ENCODE peak calls at places on chromosome 11, in nine cellular contexts. One of them, this sample, is unnamed.

GRCh38 chr11:108672113-108672512 is 7.2 kb downstream of the DDX10 start:
- DNase-seq in right atrium auricular region: no peak
- DNase-seq in A549: no peak
- DNase-seq in NB4: no peak
- DNase-seq in heart left ventricle: peak
- DNase-seq in CD4-positive, CD25-positive, alpha-beta regulatory T cell: no peak
- DNase-seq in heart right ventricle: no peak
- DNase-seq in stomach: no peak
- DNase-seq in brain microvascular endothelial cell: peak
- DNase-seq in this sample: no peak

GRCh38 chr11:46918778-46919513 is 596 bp upstream of the LRP4 start:
- DNase-seq in heart right ventricle: no peak
- DNase-seq in right atrium auricular region: no peak
- DNase-seq in A549: no peak
- DNase-seq in heart left ventricle: no peak
- DNase-seq in CD4-positive, CD25-positive, alpha-beta regulatory T cell: no peak
- DNase-seq in NB4: no peak
- DNase-seq in brain microvascular endothelial cell: no peak
- DNase-seq in stomach: no peak
- DNase-seq in this sample: no peak

GRCh38 chr11:66874232-66874631 is 17.4 kb downstream of the LRFN4 start:
- DNase-seq in right atrium auricular region: no peak
- DNase-seq in stomach: no peak
- DNase-seq in heart left ventricle: peak
- DNase-seq in heart right ventricle: no peak
- DNase-seq in NB4: no peak
- DNase-seq in CD4-positive, CD25-positive, alpha-beta regulatory T cell: no peak
- DNase-seq in brain microvascular endothelial cell: no peak
- DNase-seq in A549: no peak
- DNase-seq in this sample: no peak

GRCh38 chr11:47213985-47214564 is 699 bp upstream of the DDB2 start:
- DNase-seq in stomach: peak
- DNase-seq in A549: peak
- DNase-seq in brain microvascular endothelial cell: peak
- DNase-seq in heart right ventricle: peak
- DNase-seq in right atrium auricular region: peak
- DNase-seq in CD4-positive, CD25-positive, alpha-beta regulatory T cell: peak
- DNase-seq in NB4: peak
- DNase-seq in heart left ventricle: peak
- DNase-seq in this sample: peak

GRCh38 chr11:122663764-122664163 is 8.2 kb downstream of the UBASH3B start:
- DNase-seq in right atrium auricular region: no peak
- DNase-seq in brain microvascular endothelial cell: no peak
- DNase-seq in heart left ventricle: no peak
- DNase-seq in heart right ventricle: no peak
- DNase-seq in CD4-positive, CD25-positive, alpha-beta regulatory T cell: no peak
- DNase-seq in A549: no peak
- DNase-seq in NB4: peak
- DNase-seq in stomach: no peak
- DNase-seq in this sample: no peak

GRCh38 chr11:113393501-113393985 is 6.0 kb downstream of the ANKK1 start:
- DNase-seq in heart right ventricle: no peak
- DNase-seq in brain microvascular endothelial cell: no peak
- DNase-seq in NB4: no peak
- DNase-seq in stomach: no peak
- DNase-seq in A549: no peak
- DNase-seq in CD4-positive, CD25-positive, alpha-beta regulatory T cell: no peak
- DNase-seq in heart left ventricle: no peak
- DNase-seq in right atrium auricular region: no peak
- DNase-seq in this sample: no peak

GRCh38 chr11:6229911-6230310 is 4.5 kb downstream of the FHIP1B start:
- DNase-seq in brain microvascular endothelial cell: no peak
- DNase-seq in right atrium auricular region: no peak
- DNase-seq in CD4-positive, CD25-positive, alpha-beta regulatory T cell: no peak
- DNase-seq in stomach: no peak
- DNase-seq in A549: no peak
- DNase-seq in heart left ventricle: no peak
- DNase-seq in NB4: no peak
- DNase-seq in heart right ventricle: no peak
- DNase-seq in this sample: no peak

GRCh38 chr11:3837793-3838192 is 3.0 kb downstream of the RHOG start:
- DNase-seq in NB4: peak
- DNase-seq in A549: no peak
- DNase-seq in CD4-positive, CD25-positive, alpha-beta regulatory T cell: no peak
- DNase-seq in stomach: peak
- DNase-seq in right atrium auricular region: peak
- DNase-seq in brain microvascular endothelial cell: no peak
- DNase-seq in heart right ventricle: peak
- DNase-seq in heart left ventricle: peak
- DNase-seq in this sample: no peak

GRCh38 chr11:32056445-32056844 is 34.4 kb upstream of the RCN1 start:
- DNase-seq in heart left ventricle: no peak
- DNase-seq in NB4: peak
- DNase-seq in heart right ventricle: no peak
- DNase-seq in right atrium auricular region: no peak
- DNase-seq in CD4-positive, CD25-positive, alpha-beta regulatory T cell: no peak
- DNase-seq in stomach: no peak
- DNase-seq in brain microvascular endothelial cell: no peak
- DNase-seq in A549: no peak
- DNase-seq in this sample: no peak

GRCh38 chr11:33899383-33900037 is 7.6 kb upstream of the LMO2 start:
- DNase-seq in CD4-positive, CD25-positive, alpha-beta regulatory T cell: no peak
- DNase-seq in heart left ventricle: peak
- DNase-seq in right atrium auricular region: peak
- DNase-seq in heart right ventricle: peak
- DNase-seq in stomach: peak
- DNase-seq in brain microvascular endothelial cell: peak
- DNase-seq in NB4: no peak
- DNase-seq in A549: peak
- DNase-seq in this sample: peak

GRCh38 chr11:130023204-130023603 is 20.6 kb upstream of the PRDM10 start:
- DNase-seq in brain microvascular endothelial cell: peak
- DNase-seq in NB4: no peak
- DNase-seq in right atrium auricular region: no peak
- DNase-seq in A549: no peak
- DNase-seq in stomach: no peak
- DNase-seq in heart right ventricle: no peak
- DNase-seq in heart left ventricle: no peak
- DNase-seq in CD4-positive, CD25-positive, alpha-beta regulatory T cell: no peak
- DNase-seq in this sample: peak

GRCh38 chr11:123388640-123389039 is 41.4 kb upstream of the GRAMD1B start:
- DNase-seq in right atrium auricular region: no peak
- DNase-seq in stomach: no peak
- DNase-seq in A549: no peak
- DNase-seq in brain microvascular endothelial cell: no peak
- DNase-seq in NB4: no peak
- DNase-seq in heart right ventricle: no peak
- DNase-seq in heart left ventricle: no peak
- DNase-seq in CD4-positive, CD25-positive, alpha-beta regulatory T cell: no peak
- DNase-seq in this sample: no peak

GRCh38 chr11:122115520-122116343 is at the start of gene BLID:
- DNase-seq in A549: peak
- DNase-seq in right atrium auricular region: no peak
- DNase-seq in heart left ventricle: no peak
- DNase-seq in stomach: peak
- DNase-seq in NB4: peak
- DNase-seq in heart right ventricle: no peak
- DNase-seq in CD4-positive, CD25-positive, alpha-beta regulatory T cell: no peak
- DNase-seq in brain microvascular endothelial cell: peak
- DNase-seq in this sample: no peak

GRCh38 chr11:101176381-101176780 is 46.8 kb upstream of the PGR start:
- DNase-seq in A549: no peak
- DNase-seq in CD4-positive, CD25-positive, alpha-beta regulatory T cell: no peak
- DNase-seq in heart right ventricle: no peak
- DNase-seq in stomach: no peak
- DNase-seq in heart left ventricle: no peak
- DNase-seq in NB4: no peak
- DNase-seq in right atrium auricular region: no peak
- DNase-seq in brain microvascular endothelial cell: no peak
- DNase-seq in this sample: no peak

GRCh38 chr11:44949160-44950035 is 1.3 kb downstream of the TP53I11 start:
- DNase-seq in right atrium auricular region: no peak
- DNase-seq in brain microvascular endothelial cell: peak
- DNase-seq in stomach: no peak
- DNase-seq in A549: peak
- DNase-seq in NB4: peak
- DNase-seq in heart left ventricle: no peak
- DNase-seq in heart right ventricle: no peak
- DNase-seq in CD4-positive, CD25-positive, alpha-beta regulatory T cell: peak
- DNase-seq in this sample: no peak

GRCh38 chr11:78801161-78801884 is 226.7 kb upstream of the NARS2 start:
- DNase-seq in NB4: peak
- DNase-seq in brain microvascular endothelial cell: peak
- DNase-seq in CD4-positive, CD25-positive, alpha-beta regulatory T cell: no peak
- DNase-seq in heart right ventricle: peak
- DNase-seq in right atrium auricular region: peak
- DNase-seq in heart left ventricle: peak
- DNase-seq in A549: peak
- DNase-seq in stomach: peak
- DNase-seq in this sample: peak

GRCh38 chr11:107478922-107479321 is 21.3 kb upstream of the CWF19L2 start:
- DNase-seq in stomach: no peak
- DNase-seq in NB4: no peak
- DNase-seq in heart right ventricle: no peak
- DNase-seq in brain microvascular endothelial cell: no peak
- DNase-seq in heart left ventricle: no peak
- DNase-seq in CD4-positive, CD25-positive, alpha-beta regulatory T cell: no peak
- DNase-seq in right atrium auricular region: no peak
- DNase-seq in A549: no peak
- DNase-seq in this sample: no peak

GRCh38 chr11:66934971-66935779 is 23.0 kb downstream of the PC start:
- DNase-seq in A549: no peak
- DNase-seq in CD4-positive, CD25-positive, alpha-beta regulatory T cell: no peak
- DNase-seq in heart right ventricle: no peak
- DNase-seq in right atrium auricular region: no peak
- DNase-seq in heart left ventricle: no peak
- DNase-seq in NB4: peak
- DNase-seq in brain microvascular endothelial cell: no peak
- DNase-seq in stomach: no peak
- DNase-seq in this sample: no peak

GRCh38 chr11:134332189-134332631 is 422 bp downstream of the GLB1L2 start:
- DNase-seq in brain microvascular endothelial cell: no peak
- DNase-seq in right atrium auricular region: no peak
- DNase-seq in heart left ventricle: no peak
- DNase-seq in heart right ventricle: no peak
- DNase-seq in CD4-positive, CD25-positive, alpha-beta regulatory T cell: no peak
- DNase-seq in NB4: no peak
- DNase-seq in A549: no peak
- DNase-seq in stomach: no peak
- DNase-seq in this sample: no peak
- H3K4me3 ChIP-seq in brain microvascular endothelial cell: peak
- H3K4me3 ChIP-seq in right atrium auricular region: peak
- H3K4me3 ChIP-seq in heart left ventricle: peak
- H3K4me3 ChIP-seq in heart right ventricle: peak
- H3K4me3 ChIP-seq in CD4-positive, CD25-positive, alpha-beta regulatory T cell: no peak
- H3K4me3 ChIP-seq in NB4: no peak
- H3K4me3 ChIP-seq in A549: peak
- H3K4me3 ChIP-seq in stomach: peak
- H3K4me3 ChIP-seq in this sample: peak

DNA sequence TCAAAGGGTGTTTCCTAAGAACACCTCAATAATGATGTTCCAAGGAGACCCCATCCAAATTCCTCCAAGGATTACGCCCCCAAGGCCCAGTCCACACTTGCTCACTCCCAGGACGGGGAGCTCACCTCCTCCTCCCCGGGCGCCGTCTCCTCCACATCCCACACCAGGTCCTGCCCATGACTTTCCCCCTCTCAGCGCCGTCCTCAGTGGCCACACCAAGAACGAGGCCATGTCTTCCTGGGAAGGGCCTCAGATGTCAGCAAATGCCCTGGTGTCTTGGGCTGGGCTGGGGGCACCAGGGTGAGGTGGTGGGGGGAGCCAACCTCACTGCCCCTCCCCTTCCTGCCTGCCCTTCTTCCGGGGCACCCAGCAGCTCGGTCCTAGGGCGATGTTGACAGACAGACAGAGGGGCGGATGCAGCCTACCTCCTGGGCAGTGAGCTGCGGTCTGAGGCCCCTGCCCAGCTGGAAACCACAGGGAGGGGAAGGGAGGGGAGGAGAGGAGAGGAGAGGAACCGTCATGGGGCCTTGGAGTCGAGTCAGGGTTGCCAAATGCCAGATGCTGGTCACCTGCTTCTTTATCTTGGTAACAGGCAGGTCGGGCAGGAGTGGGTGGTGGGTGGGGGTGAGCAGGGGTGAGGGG is at the start of the genes C11orf21 and TSPAN32:
- DNase-seq in heart left ventricle: peak
- DNase-seq in A549: no peak
- DNase-seq in brain microvascular endothelial cell: no peak
- DNase-seq in heart right ventricle: peak
- DNase-seq in NB4: peak
- DNase-seq in right atrium auricular region: peak
- DNase-seq in CD4-positive, CD25-positive, alpha-beta regulatory T cell: peak
- DNase-seq in stomach: peak
- DNase-seq in this sample: no peak
- H3K4me3 ChIP-seq in heart left ventricle: peak
- H3K4me3 ChIP-seq in A549: no peak
- H3K4me3 ChIP-seq in brain microvascular endothelial cell: no peak
- H3K4me3 ChIP-seq in heart right ventricle: peak
- H3K4me3 ChIP-seq in NB4: peak
- H3K4me3 ChIP-seq in right atrium auricular region: peak
- H3K4me3 ChIP-seq in CD4-positive, CD25-positive, alpha-beta regulatory T cell: peak
- H3K4me3 ChIP-seq in stomach: peak
- H3K4me3 ChIP-seq in this sample: no peak

DNA sequence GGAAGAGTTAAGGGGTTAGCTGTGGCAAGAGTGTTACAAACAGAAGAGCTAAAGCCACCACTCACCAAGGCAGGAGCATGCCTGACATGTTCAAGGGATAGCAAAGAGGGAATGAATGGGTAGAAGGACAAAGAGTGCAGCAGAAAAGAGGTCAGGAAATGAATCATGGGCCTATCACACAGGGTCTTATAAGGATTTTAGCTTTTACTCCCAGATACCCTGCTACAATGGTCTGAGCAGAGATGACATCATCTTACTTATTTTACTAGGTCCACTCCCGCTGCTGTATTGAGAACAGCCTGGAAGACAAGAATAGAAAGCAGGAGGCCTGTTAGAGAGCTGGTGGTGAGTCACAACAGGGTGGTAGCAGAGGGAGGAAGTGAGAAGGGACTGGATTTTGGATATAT is 9.8 kb downstream of the TRAF6 start:
- DNase-seq in brain microvascular endothelial cell: peak
- DNase-seq in CD4-positive, CD25-positive, alpha-beta regulatory T cell: no peak
- DNase-seq in heart right ventricle: peak
- DNase-seq in heart left ventricle: peak
- DNase-seq in right atrium auricular region: no peak
- DNase-seq in NB4: peak
- DNase-seq in stomach: no peak
- DNase-seq in A549: peak
- DNase-seq in this sample: peak
- H3K4me3 ChIP-seq in brain microvascular endothelial cell: no peak
- H3K4me3 ChIP-seq in CD4-positive, CD25-positive, alpha-beta regulatory T cell: no peak
- H3K4me3 ChIP-seq in heart right ventricle: no peak
- H3K4me3 ChIP-seq in heart left ventricle: no peak
- H3K4me3 ChIP-seq in right atrium auricular region: no peak
- H3K4me3 ChIP-seq in NB4: no peak
- H3K4me3 ChIP-seq in stomach: no peak
- H3K4me3 ChIP-seq in A549: no peak
- H3K4me3 ChIP-seq in this sample: no peak

DNA sequence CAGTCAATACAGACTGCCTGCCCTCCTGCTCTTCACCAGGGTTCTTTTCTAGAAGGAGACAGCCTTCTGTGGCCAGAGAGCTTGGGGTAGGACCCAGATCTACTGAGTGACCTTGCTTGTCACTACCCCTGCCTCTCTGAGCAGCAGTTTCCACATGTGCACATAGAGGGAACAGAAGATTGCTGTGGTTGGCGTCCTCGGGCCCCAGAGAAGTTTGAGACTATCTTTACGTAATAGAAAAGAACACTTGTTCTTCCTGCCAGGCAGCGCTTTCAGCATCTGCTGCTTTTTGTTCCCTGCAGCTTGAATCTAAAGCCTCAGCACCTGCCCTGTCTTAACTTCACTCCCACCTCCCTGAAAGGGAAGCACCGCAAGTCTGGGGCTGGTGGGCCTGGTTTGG is 1.9 kb upstream of the FKBP2 start:
- DNase-seq in CD4-positive, CD25-positive, alpha-beta regulatory T cell: no peak
- DNase-seq in heart right ventricle: no peak
- DNase-seq in stomach: no peak
- DNase-seq in brain microvascular endothelial cell: no peak
- DNase-seq in A549: no peak
- DNase-seq in right atrium auricular region: no peak
- DNase-seq in heart left ventricle: no peak
- DNase-seq in NB4: peak
- DNase-seq in this sample: no peak
- H3K4me3 ChIP-seq in CD4-positive, CD25-positive, alpha-beta regulatory T cell: no peak
- H3K4me3 ChIP-seq in heart right ventricle: no peak
- H3K4me3 ChIP-seq in stomach: no peak
- H3K4me3 ChIP-seq in brain microvascular endothelial cell: no peak
- H3K4me3 ChIP-seq in A549: no peak
- H3K4me3 ChIP-seq in right atrium auricular region: no peak
- H3K4me3 ChIP-seq in heart left ventricle: no peak
- H3K4me3 ChIP-seq in NB4: no peak
- H3K4me3 ChIP-seq in this sample: no peak